ENCODE peak calls at places on chromosomes 4 and X, in eight cellular contexts. One of them, this sample, is unnamed.

GRCh38 chr4:87251104-87251503 is 30.7 kb upstream of the KLHL8 start:
- DNase-seq in bronchial epithelial cell: no peak
- DNase-seq in NCI-H446 treated with DMSO at 0.1 percent for 48 hours: peak; percentile 78
- DNase-seq in stimulated activated naive B cell treated with anti-CD40 and anti-IgM and Interleukin-4, amounts not matched to agents 10 μg/mL and 1 μg/mL and 100 μg/mL, for 72 hours: no peak
- DNase-seq in choroid plexus epithelial cell: no peak
- DNase-seq in activated CD4-positive, alpha-beta T cell treated with anti-CD3 and anti-CD28 coated beads, Interleukin-2, amount 50 U/mL, for 24 hours: no peak
- DNase-seq in Right ventricle myocardium superior: no peak
- DNase-seq in ovary: no peak
- DNase-seq in this sample: no peak

GRCh38 chrX:34612036-34612435 is 45.0 kb downstream of the TMEM47 start:
- DNase-seq in bronchial epithelial cell: peak; percentile 3
- DNase-seq in NCI-H446 treated with DMSO at 0.1 percent for 48 hours: no peak
- DNase-seq in stimulated activated naive B cell treated with anti-CD40 and anti-IgM and Interleukin-4, amounts not matched to agents 10 μg/mL and 1 μg/mL and 100 μg/mL, for 72 hours: no peak
- DNase-seq in choroid plexus epithelial cell: peak; percentile 49
- DNase-seq in activated CD4-positive, alpha-beta T cell treated with anti-CD3 and anti-CD28 coated beads, Interleukin-2, amount 50 U/mL, for 24 hours: no peak
- DNase-seq in Right ventricle myocardium superior: no peak
- DNase-seq in ovary: no peak
- DNase-seq in this sample: no peak

GRCh38 chr4:84938316-84938715 is 28.2 kb downstream of the WDFY3 start:
- DNase-seq in bronchial epithelial cell: peak; percentile 57
- DNase-seq in NCI-H446 treated with DMSO at 0.1 percent for 48 hours: no peak
- DNase-seq in stimulated activated naive B cell treated with anti-CD40 and anti-IgM and Interleukin-4, amounts not matched to agents 10 μg/mL and 1 μg/mL and 100 μg/mL, for 72 hours: no peak
- DNase-seq in choroid plexus epithelial cell: peak; percentile 76
- DNase-seq in activated CD4-positive, alpha-beta T cell treated with anti-CD3 and anti-CD28 coated beads, Interleukin-2, amount 50 U/mL, for 24 hours: no peak
- DNase-seq in Right ventricle myocardium superior: no peak
- DNase-seq in ovary: no peak
- DNase-seq in this sample: no peak

GRCh38 chr4:44535981-44536380 is 87.4 kb upstream of the KCTD8 start:
- DNase-seq in bronchial epithelial cell: peak; percentile 8
- DNase-seq in NCI-H446 treated with DMSO at 0.1 percent for 48 hours: no peak
- DNase-seq in stimulated activated naive B cell treated with anti-CD40 and anti-IgM and Interleukin-4, amounts not matched to agents 10 μg/mL and 1 μg/mL and 100 μg/mL, for 72 hours: no peak
- DNase-seq in choroid plexus epithelial cell: no peak
- DNase-seq in activated CD4-positive, alpha-beta T cell treated with anti-CD3 and anti-CD28 coated beads, Interleukin-2, amount 50 U/mL, for 24 hours: no peak
- DNase-seq in Right ventricle myocardium superior: no peak
- DNase-seq in ovary: no peak
- DNase-seq in this sample: no peak

GRCh38 chr4:80189956-80190671 is 7.2 kb upstream of the PRDM8 start:
- DNase-seq in bronchial epithelial cell: no peak
- DNase-seq in NCI-H446 treated with DMSO at 0.1 percent for 48 hours: peak; percentile 54
- DNase-seq in stimulated activated naive B cell treated with anti-CD40 and anti-IgM and Interleukin-4, amounts not matched to agents 10 μg/mL and 1 μg/mL and 100 μg/mL, for 72 hours: no peak
- DNase-seq in choroid plexus epithelial cell: no peak
- DNase-seq in activated CD4-positive, alpha-beta T cell treated with anti-CD3 and anti-CD28 coated beads, Interleukin-2, amount 50 U/mL, for 24 hours: no peak
- DNase-seq in Right ventricle myocardium superior: peak; percentile 55
- DNase-seq in ovary: peak; percentile 45
- DNase-seq in this sample: no peak

GRCh38 chr4:98166025-98166730 is 22.9 kb upstream of the STPG2 start:
- DNase-seq in bronchial epithelial cell: peak; percentile 92
- DNase-seq in NCI-H446 treated with DMSO at 0.1 percent for 48 hours: no peak
- DNase-seq in stimulated activated naive B cell treated with anti-CD40 and anti-IgM and Interleukin-4, amounts not matched to agents 10 μg/mL and 1 μg/mL and 100 μg/mL, for 72 hours: no peak
- DNase-seq in choroid plexus epithelial cell: peak; percentile 4
- DNase-seq in activated CD4-positive, alpha-beta T cell treated with anti-CD3 and anti-CD28 coated beads, Interleukin-2, amount 50 U/mL, for 24 hours: no peak
- DNase-seq in Right ventricle myocardium superior: peak; percentile 75
- DNase-seq in ovary: no peak
- DNase-seq in this sample: no peak

GRCh38 chr4:30454504-30454903 is 265.7 kb upstream of the PCDH7 start:
- DNase-seq in bronchial epithelial cell: peak; percentile 8
- DNase-seq in NCI-H446 treated with DMSO at 0.1 percent for 48 hours: no peak
- DNase-seq in stimulated activated naive B cell treated with anti-CD40 and anti-IgM and Interleukin-4, amounts not matched to agents 10 μg/mL and 1 μg/mL and 100 μg/mL, for 72 hours: no peak
- DNase-seq in choroid plexus epithelial cell: no peak
- DNase-seq in activated CD4-positive, alpha-beta T cell treated with anti-CD3 and anti-CD28 coated beads, Interleukin-2, amount 50 U/mL, for 24 hours: no peak
- DNase-seq in Right ventricle myocardium superior: no peak
- DNase-seq in ovary: no peak
- DNase-seq in this sample: no peak

GRCh38 chr4:130422255-130422654 is 1326.3 kb downstream of the C4orf33 start:
- DNase-seq in bronchial epithelial cell: no peak
- DNase-seq in NCI-H446 treated with DMSO at 0.1 percent for 48 hours: no peak
- DNase-seq in stimulated activated naive B cell treated with anti-CD40 and anti-IgM and Interleukin-4, amounts not matched to agents 10 μg/mL and 1 μg/mL and 100 μg/mL, for 72 hours: no peak
- DNase-seq in choroid plexus epithelial cell: no peak
- DNase-seq in activated CD4-positive, alpha-beta T cell treated with anti-CD3 and anti-CD28 coated beads, Interleukin-2, amount 50 U/mL, for 24 hours: no peak
- DNase-seq in Right ventricle myocardium superior: no peak
- DNase-seq in ovary: no peak
- DNase-seq in this sample: no peak

GRCh38 chr4:98113005-98113404 is 30.3 kb downstream of the STPG2 start:
- DNase-seq in bronchial epithelial cell: peak; percentile 35
- DNase-seq in NCI-H446 treated with DMSO at 0.1 percent for 48 hours: peak; percentile 40
- DNase-seq in stimulated activated naive B cell treated with anti-CD40 and anti-IgM and Interleukin-4, amounts not matched to agents 10 μg/mL and 1 μg/mL and 100 μg/mL, for 72 hours: no peak
- DNase-seq in choroid plexus epithelial cell: peak; percentile 65
- DNase-seq in activated CD4-positive, alpha-beta T cell treated with anti-CD3 and anti-CD28 coated beads, Interleukin-2, amount 50 U/mL, for 24 hours: no peak
- DNase-seq in Right ventricle myocardium superior: no peak
- DNase-seq in ovary: no peak
- DNase-seq in this sample: no peak

GRCh38 chrX:43971966-43972961 is 926 bp downstream of the NDP start:
- DNase-seq in bronchial epithelial cell: peak; percentile 33
- DNase-seq in NCI-H446 treated with DMSO at 0.1 percent for 48 hours: peak; percentile 47
- DNase-seq in stimulated activated naive B cell treated with anti-CD40 and anti-IgM and Interleukin-4, amounts not matched to agents 10 μg/mL and 1 μg/mL and 100 μg/mL, for 72 hours: no peak
- DNase-seq in choroid plexus epithelial cell: peak; percentile 15
- DNase-seq in activated CD4-positive, alpha-beta T cell treated with anti-CD3 and anti-CD28 coated beads, Interleukin-2, amount 50 U/mL, for 24 hours: no peak
- DNase-seq in Right ventricle myocardium superior: no peak
- DNase-seq in ovary: no peak
- DNase-seq in this sample: no peak

GRCh38 chr4:59869559-59869958 is 1330.6 kb upstream of the ADGRL3 start:
- DNase-seq in bronchial epithelial cell: no peak
- DNase-seq in NCI-H446 treated with DMSO at 0.1 percent for 48 hours: no peak
- DNase-seq in stimulated activated naive B cell treated with anti-CD40 and anti-IgM and Interleukin-4, amounts not matched to agents 10 μg/mL and 1 μg/mL and 100 μg/mL, for 72 hours: no peak
- DNase-seq in choroid plexus epithelial cell: no peak
- DNase-seq in activated CD4-positive, alpha-beta T cell treated with anti-CD3 and anti-CD28 coated beads, Interleukin-2, amount 50 U/mL, for 24 hours: no peak
- DNase-seq in Right ventricle myocardium superior: no peak
- DNase-seq in ovary: no peak
- DNase-seq in this sample: no peak

GRCh38 chr4:16202598-16202997 is 23.7 kb downstream of the TAPT1 start:
- DNase-seq in bronchial epithelial cell: no peak
- DNase-seq in NCI-H446 treated with DMSO at 0.1 percent for 48 hours: no peak
- DNase-seq in stimulated activated naive B cell treated with anti-CD40 and anti-IgM and Interleukin-4, amounts not matched to agents 10 μg/mL and 1 μg/mL and 100 μg/mL, for 72 hours: no peak
- DNase-seq in choroid plexus epithelial cell: no peak
- DNase-seq in activated CD4-positive, alpha-beta T cell treated with anti-CD3 and anti-CD28 coated beads, Interleukin-2, amount 50 U/mL, for 24 hours: no peak
- DNase-seq in Right ventricle myocardium superior: no peak
- DNase-seq in ovary: no peak
- DNase-seq in this sample: no peak

GRCh38 chr4:169933531-169933930 is 92.7 kb downstream of the MFAP3L start:
- DNase-seq in bronchial epithelial cell: no peak
- DNase-seq in NCI-H446 treated with DMSO at 0.1 percent for 48 hours: no peak
- DNase-seq in stimulated activated naive B cell treated with anti-CD40 and anti-IgM and Interleukin-4, amounts not matched to agents 10 μg/mL and 1 μg/mL and 100 μg/mL, for 72 hours: no peak
- DNase-seq in choroid plexus epithelial cell: no peak
- DNase-seq in activated CD4-positive, alpha-beta T cell treated with anti-CD3 and anti-CD28 coated beads, Interleukin-2, amount 50 U/mL, for 24 hours: no peak
- DNase-seq in Right ventricle myocardium superior: no peak
- DNase-seq in ovary: no peak
- DNase-seq in this sample: no peak